ENCODE peak calls at places on chromosomes 3 and 15, in five cellular contexts. M is HepG2, J is fibroblast of lung, K is cardiac muscle cell, Z is AG04450. P is an unnamed sample. For H3K27me3, the result is how much of the 10 kb centered on the place peaks cover.

GRCh38 chr3:159200176-159200575 is 398.3 kb downstream of the MFSD1 start:
- DNase-seq in M (no peak), J (no peak), K (peak), Z (peak), P (no peak)

GRCh38 chr3:115279939-115280338 is 132.9 kb upstream of the ZBTB20 start:
- DNase-seq in M (no peak), J (peak), K (peak), Z (no peak), P (no peak)

GRCh38 chr3:130607553-130608154 is 90.7 kb downstream of the COL6A6 start:
- DNase-seq in M (no peak), J (no peak), K (no peak), Z (no peak), P (no peak)

GRCh38 chr3:87624860-87625259 is 348.5 kb upstream of the POU1F1 start:
- DNase-seq in M (no peak), J (no peak), K (no peak), Z (no peak), P (no peak)

GRCh38 chr15:90513448-90513847 is 16.3 kb upstream of the CRTC3 start:
- DNase-seq in M (peak), J (no peak), K (no peak), Z (no peak), P (no peak)

GRCh38 chr3:138332472-138333073 is 2.9 kb upstream of the NME9 start:
- DNase-seq in M (peak), J (peak), K (peak), Z (no peak), P (no peak)

GRCh38 chr3:59660852-59661624 is 611.2 kb upstream of the CFAP20DC start:
- DNase-seq in M (no peak), J (peak), K (no peak), Z (no peak), P (no peak)

GRCh38 chr3:18423401-18424212 is 1.5 kb downstream of the SATB1 start:
- DNase-seq in M (no peak), J (peak), K (peak), Z (no peak), P (peak)

GRCh38 chr3:9175421-9175820 is 74.0 kb downstream of the SRGAP3 start:
- DNase-seq in M (no peak), J (no peak), K (no peak), Z (no peak), P (no peak)

GRCh38 chr15:67570875-67571642 is 28.6 kb downstream of the MAP2K5 start:
- DNase-seq in M (no peak), J (no peak), K (no peak), Z (no peak), P (no peak)

GRCh38 chr15:71386448-71387236 is 271.4 kb downstream of the THSD4 start:
- DNase-seq in M (no peak), J (peak), K (peak), Z (no peak), P (no peak)

GRCh38 chr15:63408514-63408913 is 26.9 kb upstream of the CA12 start:
- DNase-seq in M (no peak), J (peak), K (peak), Z (no peak), P (no peak)

GRCh38 chr3:11604139-11604895 is 39.4 kb downstream of the VGLL4 start:
- DNase-seq in M (no peak), J (peak), K (peak), Z (peak), P (no peak)

DNA sequence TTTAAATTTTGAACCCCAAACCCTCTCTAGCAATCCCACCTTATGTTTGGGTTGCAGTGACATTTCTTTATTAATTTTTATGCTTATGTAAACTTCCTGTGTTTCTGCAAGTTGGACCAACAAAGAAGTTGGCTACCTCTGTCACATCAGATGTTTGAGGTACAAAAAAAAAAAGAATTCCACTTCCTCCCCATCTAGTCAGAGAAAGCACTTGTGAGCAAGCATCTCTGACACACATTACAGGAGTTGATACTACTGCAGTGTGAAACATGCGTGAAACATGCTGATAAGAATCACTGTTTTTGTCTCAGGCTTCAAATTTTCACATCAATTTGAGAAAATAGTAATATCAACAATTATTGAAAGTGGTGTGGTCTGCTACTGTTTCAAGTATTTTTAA is 1.3 kb downstream of the SCAANT1 start:
- DNase-seq in M (peak), J (peak), K (no peak), Z (no peak), P (no peak)
- H3K4me3 ChIP-seq in M (peak), J (peak), K (no peak), Z (peak), P (peak)

GRCh38 chr15:101534376-101534970 is 45.0 kb upstream of the PCSK6 start:
- DNase-seq in M (no peak), J (no peak), K (no peak), Z (no peak), P (no peak)

GRCh38 chr15:101532865-101533264 is 43.4 kb upstream of the PCSK6 start:
- DNase-seq in M (no peak), J (no peak), K (no peak), Z (no peak), P (no peak)

GRCh38 chr15:101535170-101535902 is 45.8 kb upstream of the PCSK6 start:
- DNase-seq in M (no peak), J (no peak), K (no peak), Z (no peak), P (no peak)

GRCh38 chr15:101531170-101531569 is 41.7 kb upstream of the PCSK6 start:
- DNase-seq in M (no peak), J (no peak), K (no peak), Z (no peak), P (no peak)

GRCh38 chr15:101533371-101534140 is 44.0 kb upstream of the PCSK6 start:
- DNase-seq in M (no peak), J (no peak), K (no peak), Z (no peak), P (no peak)
- H3K27me3 ChIP-seq in M (under half), J (under half), K (under half), Z (under half), P (under half)

DNA sequence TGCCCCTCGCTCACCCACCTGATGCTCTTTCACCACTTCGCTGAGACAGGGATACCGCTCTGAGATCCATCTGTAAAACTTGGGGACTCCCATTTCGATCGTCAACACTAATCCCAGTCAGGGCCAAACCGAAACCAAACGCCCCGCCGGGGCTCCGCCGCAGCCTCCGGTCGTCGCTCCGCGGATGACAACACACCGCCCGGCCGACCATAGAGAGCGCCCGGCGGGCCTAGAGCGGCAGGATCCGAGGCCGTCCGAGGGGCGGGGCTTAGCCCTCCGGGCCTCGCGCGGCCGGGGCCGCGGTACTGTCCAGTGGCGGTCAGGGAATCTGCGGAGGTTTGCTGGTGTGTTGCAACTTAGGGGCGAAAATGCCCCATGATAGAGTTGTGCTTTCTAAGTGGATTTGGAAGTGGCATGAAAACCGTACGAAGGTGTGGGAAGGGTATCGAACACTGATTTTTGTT is at the start of gene XRN1:
- DNase-seq in M (peak), J (peak), K (peak), Z (peak), P (peak)
- H3K4me3 ChIP-seq in M (peak), J (peak), K (peak), Z (peak), P (peak)

DNA sequence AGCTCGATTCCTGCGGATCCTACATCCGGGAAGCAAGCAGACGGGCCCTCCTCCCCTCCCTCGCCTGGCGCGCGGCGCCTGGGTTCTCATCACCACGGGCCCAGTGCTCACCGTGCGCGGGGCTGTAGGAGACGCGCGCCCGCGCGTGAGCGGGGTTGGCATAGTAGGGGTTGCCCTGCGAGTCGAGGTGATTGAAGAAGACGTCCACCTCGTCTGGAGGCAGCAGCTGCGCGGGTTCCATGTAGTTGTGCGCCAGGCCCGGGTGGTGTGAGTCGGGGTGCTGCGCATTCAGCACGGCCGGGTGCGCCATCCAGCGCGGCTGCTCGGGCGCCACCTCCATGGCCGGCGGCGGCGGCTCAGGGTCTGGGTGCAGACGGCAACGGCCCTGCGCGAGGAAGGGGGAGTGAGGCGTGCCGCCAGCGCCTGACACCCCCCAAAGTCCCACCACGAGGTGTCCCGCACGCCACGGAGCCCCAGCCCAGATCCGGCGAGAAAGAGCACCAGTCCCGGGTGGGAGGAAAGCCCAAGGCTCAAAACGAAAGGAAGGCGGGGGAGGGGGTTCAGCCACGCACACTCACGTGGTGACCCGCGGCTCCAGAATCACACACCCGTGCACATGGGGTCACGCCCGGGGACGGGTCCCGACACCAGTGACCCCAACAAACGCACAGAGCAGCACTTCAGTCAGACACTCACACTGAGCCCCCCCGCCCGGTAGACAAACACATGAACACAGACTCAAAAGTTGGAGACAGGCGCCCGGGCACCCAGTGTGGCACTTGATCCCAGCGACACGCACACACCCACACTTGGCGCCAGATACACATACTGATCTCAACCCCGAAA is 6.1 kb downstream of the GATA2 start:
- DNase-seq in M (no peak), J (no peak), K (peak), Z (no peak), P (no peak)
- H3K27me3 ChIP-seq in M (under half), J (under half), K (half or more), Z (under half), P (under half)

GRCh38 chr3:10319251-10319650 is 1.7 kb downstream of the SEC13 start:
- DNase-seq in M (no peak), J (no peak), K (no peak), Z (no peak), P (no peak)
- H3K4me3 ChIP-seq in M (peak), J (peak), K (no peak), Z (peak), P (peak)

GRCh38 chr3:185267193-185267592 is 13.3 kb upstream of the EHHADH start:
- DNase-seq in M (no peak), J (no peak), K (no peak), Z (no peak), P (no peak)
- H3K27me3 ChIP-seq in M (under half), J (under half), K (under half), Z (under half), P (under half)

GRCh38 chr3:52834871-52835501 is at the start of gene MUSTN1:
- DNase-seq in M (peak), J (peak), K (peak), Z (no peak), P (no peak)
- H3K4me3 ChIP-seq in M (peak), J (no peak), K (no peak), Z (no peak), P (no peak)

GRCh38 chr3:31815631-31816440 is 165.2 kb downstream of the OSBPL10 start:
- DNase-seq in M (no peak), J (no peak), K (no peak), Z (no peak), P (no peak)
- H3K27me3 ChIP-seq in M (under half), J (under half), K (under half), Z (under half), P (under half)

DNA sequence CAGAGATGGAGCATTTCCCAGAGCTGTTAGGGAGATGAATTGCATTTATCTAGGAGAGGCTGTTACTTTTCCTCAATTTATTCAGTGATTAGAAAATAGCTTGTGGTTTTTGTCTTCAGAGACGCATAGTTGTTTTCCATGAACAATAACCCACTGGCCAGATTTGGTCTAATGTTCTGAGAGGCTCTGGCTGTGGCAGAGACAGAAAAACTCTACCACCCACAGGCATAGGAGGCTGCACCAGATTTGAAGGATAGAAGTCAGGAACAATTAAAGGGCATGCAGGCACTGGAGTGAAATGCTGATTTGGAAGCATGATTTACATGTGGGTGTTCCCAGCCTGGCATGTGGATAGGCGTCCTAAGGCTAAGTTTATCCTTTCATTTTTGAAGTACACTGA is 143.5 kb downstream of the NFKBIZ start:
- DNase-seq in M (no peak), J (no peak), K (peak), Z (no peak), P (no peak)
- H3K4me3 ChIP-seq in M (no peak), J (no peak), K (no peak), Z (no peak), P (no peak)

GRCh38 chr3:151086484-151087456 is 1.3 kb downstream of the MED12L start:
- DNase-seq in M (peak), J (peak), K (peak), Z (peak), P (peak)

GRCh38 chr3:151085227-151085888 is at the start of gene MED12L:
- DNase-seq in M (peak), J (peak), K (peak), Z (peak), P (peak)

GRCh38 chr3:151085889-151086483 is 522 bp downstream of the MED12L start:
- DNase-seq in M (no peak), J (no peak), K (no peak), Z (no peak), P (peak)

GRCh38 chr3:151084893-151085226 is 604 bp upstream of the MED12L start:
- DNase-seq in M (no peak), J (no peak), K (no peak), Z (no peak), P (no peak)

DNA sequence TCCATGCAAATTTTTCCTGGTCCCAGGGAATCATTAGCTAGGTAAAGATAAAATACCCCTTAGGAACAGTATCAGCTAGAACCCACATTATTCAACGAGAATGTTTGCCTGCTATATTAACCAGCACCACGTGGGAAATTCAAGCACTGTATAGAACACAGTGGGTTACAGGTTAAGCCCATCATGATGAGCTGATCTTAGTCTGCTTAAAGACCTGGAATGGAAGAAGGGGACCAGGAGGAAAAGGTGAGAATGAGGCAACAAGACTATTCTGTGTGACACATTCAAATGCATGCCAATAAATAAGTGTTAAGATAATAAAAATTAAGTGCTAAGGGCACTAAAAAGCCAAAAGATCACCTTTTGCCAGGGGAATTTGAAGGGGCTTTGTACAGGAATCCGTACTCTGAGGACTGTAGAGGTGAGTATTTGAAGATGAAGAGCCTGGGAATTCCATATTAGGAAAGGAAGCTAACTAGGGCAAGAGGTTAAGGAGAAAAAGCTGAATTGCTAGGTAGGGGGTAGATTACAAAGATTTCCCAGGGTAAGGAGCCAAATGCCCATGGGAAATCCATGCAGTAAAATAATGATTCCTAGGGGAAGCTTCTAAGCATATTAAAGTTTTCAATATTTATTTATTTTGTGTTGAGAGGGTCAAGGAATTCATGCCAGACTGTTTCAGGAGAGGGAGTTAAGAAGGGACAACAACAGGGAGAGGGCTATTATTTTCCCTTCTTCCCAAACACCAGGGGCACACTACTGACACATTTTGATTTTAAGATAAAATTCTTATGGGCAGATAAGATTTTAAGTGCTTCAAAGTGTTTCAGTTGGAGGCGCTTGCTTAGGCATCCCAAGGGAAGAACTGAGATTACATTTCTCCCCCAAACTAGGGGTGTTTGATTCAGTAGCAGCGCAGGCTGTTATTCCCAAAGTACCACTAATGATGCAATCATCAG is 2.3 kb upstream of the MED12L start:
- DNase-seq in M (no peak), J (no peak), K (no peak), Z (no peak), P (no peak)
- H3K27me3 ChIP-seq in M (under half), J (under half), K (under half), Z (under half), P (under half)